ENCODE peak calls at places on chromosome 17, in ten cellular contexts. V is progenitor cell of endocrine pancreas, T is WTC11, Z is foreskin fibroblast, X is fibroblast of the aortic adventitia, D is mesothelial cell of epicardium, Q is RWPE1, G is GM12865, W is heart right ventricle, K is astrocyte of the spinal cord. L is an unnamed sample.

GRCh38 chr17:44540246-44541084 is 16.8 kb upstream of the FZD2 start:
- DNase-seq in K (no peak), X (no peak), D (no peak), G (no peak), T (no peak), W (no peak), Z (no peak), V (no peak), Q (no peak), L (no peak)

GRCh38 chr17:16106161-16106891 is 106.7 kb downstream of the TTC19 start:
- DNase-seq in G (no peak), Q (no peak), D (no peak), W (no peak), T (no peak), Z (peak; percentile 20), K (peak; percentile 50), X (peak; percentile 84), V (no peak), L (no peak)

GRCh38 chr17:35242158-35242804 is 591 bp upstream of the SLFN5 start:
- DNase-seq in Q (peak; percentile 91), T (peak; percentile 83), W (peak; percentile 54), X (peak; percentile 53), G (peak; percentile 89), Z (peak; percentile 17), V (peak; percentile 68), K (peak; percentile 48), D (peak; percentile 67), L (peak; percentile 86)

GRCh38 chr17:7348478-7349242 is 3.3 kb upstream of the KCTD11 start:
- DNase-seq in Q (no peak), Z (no peak), T (no peak), W (no peak), K (no peak), V (no peak), G (no peak), D (no peak), X (peak; percentile 70), L (no peak)

GRCh38 chr17:63716426-63716825 is 16.5 kb upstream of the LIMD2 start:
- DNase-seq in D (no peak), Z (no peak), X (no peak), T (no peak), W (no peak), K (no peak), V (no peak), G (no peak), Q (no peak), L (no peak)

GRCh38 chr17:63519972-63520882 is 2.9 kb upstream of the KCNH6 start:
- DNase-seq in T (no peak), Q (no peak), G (no peak), Z (no peak), K (no peak), D (no peak), V (no peak), X (no peak), W (no peak), L (no peak)

GRCh38 chr17:42760652-42761581 is at the start of gene RAMP2:
- DNase-seq in W (peak; percentile 42), D (peak; percentile 62), Z (no peak), T (peak; percentile 51), K (no peak), V (no peak), X (no peak), Q (no peak), G (peak; percentile 32), L (peak; percentile 66)

GRCh38 chr17:70121136-70121535 is 46.1 kb downstream of the KCNJ16 start:
- DNase-seq in V (no peak), W (no peak), G (no peak), Z (no peak), Q (no peak), D (no peak), T (no peak), K (no peak), X (peak; percentile 2), L (no peak)

GRCh38 chr17:83196088-83196765 is 116.8 kb downstream of the METRNL start:
- DNase-seq in G (no peak), X (peak; percentile 89), Z (no peak), W (no peak), T (no peak), Q (no peak), V (no peak), D (no peak), K (peak; percentile 87), L (no peak)

GRCh38 chr17:42456223-42457106 is 2.2 kb upstream of the ATP6V0A1 start:
- DNase-seq in Z (peak; percentile 48), X (peak; percentile 89), V (no peak), T (no peak), G (peak; percentile 66), W (no peak), Q (peak; percentile 27), D (no peak), K (peak; percentile 82), L (peak; percentile 54)

GRCh38 chr17:74351552-74352210 is 10.0 kb downstream of the BTBD17 start:
- DNase-seq in X (no peak), Z (no peak), Q (no peak), G (no peak), K (no peak), T (peak; percentile 66), W (no peak), D (no peak), V (no peak), L (no peak)

GRCh38 chr17:74354561-74354960 is 7.1 kb downstream of the BTBD17 start:
- DNase-seq in X (no peak), T (no peak), V (no peak), Q (no peak), Z (no peak), W (no peak), D (no peak), K (no peak), G (no peak), L (no peak)

GRCh38 chr17:74355065-74355464 is 6.6 kb downstream of the BTBD17 start:
- DNase-seq in X (no peak), K (no peak), Z (no peak), T (no peak), W (no peak), G (no peak), V (no peak), Q (no peak), D (no peak), L (no peak)

GRCh38 chr17:74353446-74354060 is 8.1 kb downstream of the BTBD17 start:
- DNase-seq in D (no peak), V (no peak), Q (no peak), G (no peak), T (no peak), W (no peak), K (no peak), Z (no peak), X (no peak), L (no peak)

GRCh38 chr17:74354123-74354522 is 7.5 kb downstream of the BTBD17 start:
- DNase-seq in Z (no peak), D (peak; percentile 55), Q (no peak), T (peak; percentile 88), X (no peak), G (peak; percentile 66), K (no peak), V (peak; percentile 67), W (no peak), L (peak; percentile 89)
- TF ChIP-seq CTCF in Z (peak; percentile 5), D (no peak), Q (peak; percentile 17), T (peak; percentile 65), X (no peak), G (peak; percentile 96), K (no peak), V (peak; percentile 92), W (peak; percentile 62), L (peak; percentile 85)

GRCh38 chr17:40318835-40319332 is 9.9 kb downstream of the RARA start:
- DNase-seq in G (no peak), Z (no peak), V (no peak), X (no peak), Q (no peak), D (no peak), T (peak; percentile 13), W (peak; percentile 20), K (no peak), L (no peak)
- TF ChIP-seq CTCF in G (no peak), Z (peak; percentile 31), V (peak; percentile 18), X (peak; percentile 50), Q (no peak), D (no peak), T (no peak), W (peak; percentile 32), K (peak; percentile 29), L (no peak)

GRCh38 chr17:4035081-4035680 is 70.9 kb upstream of the ATP2A3 start:
- DNase-seq in V (no peak), G (no peak), Z (no peak), D (no peak), X (no peak), T (no peak), K (no peak), Q (no peak), W (no peak), L (no peak)
- TF ChIP-seq CTCF in V (no peak), G (no peak), Z (no peak), D (no peak), X (no peak), T (no peak), K (no peak), Q (no peak), W (no peak), L (no peak)

GRCh38 chr17:76351526-76352071 is 2.1 kb downstream of the PRPSAP1 start:
- DNase-seq in Q (no peak), Z (no peak), D (no peak), W (no peak), T (no peak), V (no peak), G (no peak), X (no peak), K (no peak), L (no peak)

GRCh38 chr17:76354317-76354729 is 607 bp upstream of the PRPSAP1 start:
- DNase-seq in Z (no peak), K (no peak), X (no peak), W (no peak), T (no peak), D (no peak), Q (no peak), G (no peak), V (no peak), L (no peak)

GRCh38 chr17:76353004-76353598 is 615 bp downstream of the PRPSAP1 start:
- DNase-seq in Z (no peak), D (no peak), W (peak; percentile 18), X (no peak), G (peak; percentile 18), K (no peak), V (no peak), T (no peak), Q (peak; percentile 62), L (peak; percentile 76)

GRCh38 chr17:76354747-76355310 is 1.1 kb upstream of the PRPSAP1 start:
- DNase-seq in X (no peak), W (no peak), D (no peak), T (no peak), G (no peak), Z (no peak), Q (no peak), V (no peak), K (no peak), L (no peak)

DNA sequence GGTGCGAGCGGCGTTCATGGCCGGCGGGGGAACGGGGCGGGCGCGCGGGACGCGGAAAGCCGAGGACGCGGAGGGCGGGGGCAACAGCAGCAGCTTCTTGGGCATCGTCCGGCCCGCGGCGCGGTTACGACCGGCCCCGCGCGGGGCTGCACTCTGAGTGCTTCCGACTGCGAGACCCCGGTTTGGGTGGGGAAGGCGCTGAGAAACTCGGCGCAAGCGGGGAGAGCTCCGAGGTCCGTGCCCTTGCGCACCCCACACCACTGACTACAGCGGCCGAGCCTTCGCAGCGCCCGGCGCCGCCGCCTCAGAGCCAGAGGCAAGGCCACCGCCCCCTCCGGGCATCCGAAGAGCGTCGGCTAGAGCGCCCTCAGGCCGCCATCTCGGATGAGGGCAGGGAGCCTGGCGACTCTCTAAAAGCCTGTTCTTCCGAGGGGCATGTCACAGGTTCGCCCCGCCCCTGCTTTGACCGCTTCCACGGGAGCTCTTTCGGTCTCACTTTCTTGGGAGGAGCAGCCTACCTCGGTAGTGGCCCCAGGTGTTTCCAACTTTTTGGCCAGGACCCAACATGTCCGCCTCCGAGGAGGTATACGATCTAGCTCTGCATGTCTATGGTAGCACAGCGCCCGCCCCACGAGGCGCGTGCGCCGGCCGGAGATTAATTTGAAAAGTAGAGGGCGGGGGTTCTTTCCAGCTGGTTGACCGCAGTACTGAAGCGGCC is at the start of gene PRPSAP1:
- DNase-seq in W (peak; percentile 89), D (peak; percentile 83), Z (peak; percentile 89), G (peak; percentile 95), K (peak; percentile 96), X (peak; percentile 93), Q (peak; percentile 90), T (peak; percentile 86), V (peak; percentile 70), L (peak; percentile 94)
- TF ChIP-seq CTCF in W (peak; percentile 76), D (no peak), Z (peak; percentile 58), G (no peak), K (peak; percentile 49), X (peak; percentile 62), Q (no peak), T (no peak), V (peak; percentile 47), L (peak; percentile 3)

L was measured in GM13976.